ENCODE peak calls at places on chromosomes 3 and 15, in five cellular contexts. B, R, C, O and U are unnamed samples.

GRCh38 chr3:14792691-14793121 is 26.1 kb upstream of the FGD5 start:
- DNase-seq in B (no peak), R (no peak), C (no peak), O (no peak), U (no peak)

GRCh38 chr15:31459011-31459748 is 132.5 kb downstream of the KLF13 start:
- DNase-seq in B (no peak), R (no peak), C (no peak), O (no peak), U (no peak)

GRCh38 chr15:93312891-93313486 is 224.0 kb upstream of the RGMA start:
- DNase-seq in B (no peak), R (peak; percentile 37), C (no peak), O (no peak), U (no peak)

GRCh38 chr3:14698601-14699244 is 23.8 kb downstream of the C3orf20 start:
- DNase-seq in B (no peak), R (no peak), C (no peak), O (no peak), U (no peak)

GRCh38 chr3:190019840-190020239 is 100.9 kb downstream of the P3H2 start:
- DNase-seq in B (no peak), R (no peak), C (no peak), O (no peak), U (no peak)

GRCh38 chr3:4417449-4417848 is 49.6 kb downstream of the SUMF1 start:
- DNase-seq in B (no peak), R (no peak), C (peak; percentile 9), O (no peak), U (no peak)

GRCh38 chr15:93584021-93584420 is 495.0 kb upstream of the RGMA start:
- DNase-seq in B (peak; percentile 17), R (no peak), C (no peak), O (no peak), U (no peak)

GRCh38 chr3:53823026-53823955 is 22.9 kb downstream of the CHDH start:
- DNase-seq in B (no peak), R (no peak), C (no peak), O (no peak), U (no peak)

GRCh38 chr3:58793052-58793451 is 126.5 kb upstream of the FAM3D start:
- DNase-seq in B (no peak), R (no peak), C (no peak), O (no peak), U (no peak)

GRCh38 chr3:109702252-109702651 is 364.9 kb upstream of the DPPA4 start:
- DNase-seq in B (no peak), R (no peak), C (peak; percentile 32), O (no peak), U (no peak)

GRCh38 chr15:75606711-75607684 is 18.5 kb downstream of the SNUPN start:
- DNase-seq in B (no peak), R (no peak), C (peak; percentile 33), O (no peak), U (no peak)

GRCh38 chr3:61789861-61790260 is 228.5 kb downstream of the PTPRG start:
- DNase-seq in B (no peak), R (no peak), C (no peak), O (no peak), U (no peak)

GRCh38 chr3:37536799-37537311 is 324.8 kb upstream of the CTDSPL start:
- DNase-seq in B (no peak), R (no peak), C (no peak), O (no peak), U (no peak)